ENCODE peak calls at places on chromosome 19, in four cellular contexts. One of them, this sample, is unnamed.
A peak's percentile ranks its signal among the peaks of the same experiment; 100 is the strongest.

GRCh38 chr19:13633109-13633508 is 126.8 kb upstream of the CACNA1A start:
- DNase-seq in left ventricle myocardium inferior: no peak
- DNase-seq in lung: no peak
- DNase-seq in K562: no peak
- DNase-seq in this sample: no peak

GRCh38 chr19:38990949-38991697 is 15.6 kb upstream of the FBXO17 start:
- DNase-seq in left ventricle myocardium inferior: no peak
- DNase-seq in lung: no peak
- DNase-seq in K562: no peak
- DNase-seq in this sample: no peak

GRCh38 chr19:17847538-17848366 is at the start of gene JAK3:
- DNase-seq in left ventricle myocardium inferior: peak; percentile 54
- DNase-seq in lung: no peak
- DNase-seq in K562: peak; percentile 81
- DNase-seq in this sample: no peak

GRCh38 chr19:54302252-54302651 is 10.7 kb downstream of the LILRA5 start:
- DNase-seq in left ventricle myocardium inferior: no peak
- DNase-seq in lung: no peak
- DNase-seq in K562: no peak
- DNase-seq in this sample: no peak

GRCh38 chr19:6030214-6030507 is 52.2 kb upstream of the RANBP3 start:
- DNase-seq in left ventricle myocardium inferior: no peak
- DNase-seq in lung: no peak
- DNase-seq in K562: no peak
- DNase-seq in this sample: no peak

GRCh38 chr19:43488179-43488578 is 16.4 kb downstream of the PHLDB3 start:
- DNase-seq in left ventricle myocardium inferior: no peak
- DNase-seq in lung: no peak
- DNase-seq in K562: no peak
- DNase-seq in this sample: no peak

GRCh38 chr19:47675859-47676258 is 37.4 kb upstream of the EHD2 start:
- DNase-seq in left ventricle myocardium inferior: no peak
- DNase-seq in lung: no peak
- DNase-seq in K562: no peak
- DNase-seq in this sample: no peak

GRCh38 chr19:58562126-58563033 is 4.0 kb upstream of the UBE2M start:
- DNase-seq in left ventricle myocardium inferior: peak; percentile 36
- DNase-seq in lung: no peak
- DNase-seq in K562: no peak
- DNase-seq in this sample: no peak

GRCh38 chr19:4370418-4371041 is 27.2 kb downstream of the MPND start:
- DNase-seq in left ventricle myocardium inferior: no peak
- DNase-seq in lung: no peak
- DNase-seq in K562: no peak
- DNase-seq in this sample: no peak

GRCh38 chr19:1429750-1430149 is 8.4 kb upstream of the RPS15 start:
- DNase-seq in left ventricle myocardium inferior: peak; percentile 65
- DNase-seq in lung: no peak
- DNase-seq in K562: no peak
- DNase-seq in this sample: no peak
- H3K36me3 ChIP-seq in left ventricle myocardium inferior: peaks cover 91% of the 10 kb centered on the region
- H3K36me3 ChIP-seq in lung: peaks cover 79% of the 10 kb centered on the region
- H3K36me3 ChIP-seq in K562: peaks cover 92% of the 10 kb centered on the region
- H3K36me3 ChIP-seq in this sample: peaks cover 6% of the 10 kb centered on the region

GRCh38 chr19:16070366-16070990 is 5.8 kb upstream of the TPM4 start:
- DNase-seq in left ventricle myocardium inferior: peak; percentile 46
- DNase-seq in lung: peak; percentile 88
- DNase-seq in K562: peak; percentile 56
- DNase-seq in this sample: peak; percentile 92

GRCh38 chr19:16068696-16069259 is 7.5 kb upstream of the TPM4 start:
- DNase-seq in left ventricle myocardium inferior: no peak
- DNase-seq in lung: no peak
- DNase-seq in K562: no peak
- DNase-seq in this sample: no peak

GRCh38 chr19:16067205-16067938 is 8.9 kb upstream of the TPM4 start:
- DNase-seq in left ventricle myocardium inferior: no peak
- DNase-seq in lung: peak; percentile 71
- DNase-seq in K562: no peak
- DNase-seq in this sample: peak; percentile 94

GRCh38 chr19:16071072-16071691 is 5.1 kb upstream of the TPM4 start:
- DNase-seq in left ventricle myocardium inferior: no peak
- DNase-seq in lung: no peak
- DNase-seq in K562: no peak
- DNase-seq in this sample: no peak

GRCh38 chr19:16069813-16070365 is 6.4 kb upstream of the TPM4 start:
- DNase-seq in left ventricle myocardium inferior: no peak
- DNase-seq in lung: no peak
- DNase-seq in K562: no peak
- DNase-seq in this sample: no peak
- H3K4me1 ChIP-seq in left ventricle myocardium inferior: peaks cover 40% of the 10 kb centered on the region
- H3K4me1 ChIP-seq in lung: peaks cover 18% of the 10 kb centered on the region
- H3K4me1 ChIP-seq in K562: peaks cover 30% of the 10 kb centered on the region
- H3K4me1 ChIP-seq in this sample: peaks cover 8% of the 10 kb centered on the region

DNA sequence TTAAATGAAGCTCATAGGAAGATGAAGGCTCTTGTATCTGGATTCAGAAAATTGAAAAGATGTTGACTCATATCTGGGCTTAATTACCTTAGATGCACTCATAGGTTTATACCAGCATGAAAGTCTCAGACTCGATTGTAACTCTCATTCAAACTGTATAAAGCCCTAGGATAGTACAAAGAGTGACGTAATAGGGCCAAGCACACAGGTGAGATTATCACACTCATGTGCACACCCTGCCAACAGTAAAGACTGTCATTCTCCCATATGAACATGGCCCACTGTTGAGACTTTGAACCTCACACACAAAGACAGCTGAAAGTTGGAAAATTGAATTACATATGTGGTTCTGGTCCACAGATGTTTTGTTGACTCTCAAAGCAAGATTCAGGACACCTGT is 18.0 kb upstream of the ZNF723 start:
- DNase-seq in left ventricle myocardium inferior: no peak
- DNase-seq in lung: no peak
- DNase-seq in K562: no peak
- DNase-seq in this sample: no peak
- H3K9me3 ChIP-seq in left ventricle myocardium inferior: peaks cover 15% of the 10 kb centered on the region
- H3K9me3 ChIP-seq in lung: peaks cover 14% of the 10 kb centered on the region
- H3K9me3 ChIP-seq in K562: peaks cover 2% of the 10 kb centered on the region
- H3K9me3 ChIP-seq in this sample: no peaks in the 10 kb centered on the region

GRCh38 chr19:35011091-35011689 is 11.1 kb downstream of the GRAMD1A start:
- DNase-seq in left ventricle myocardium inferior: no peak
- DNase-seq in lung: no peak
- DNase-seq in K562: no peak
- DNase-seq in this sample: no peak
- H3K36me3 ChIP-seq in left ventricle myocardium inferior: peaks cover 58% of the 10 kb centered on the region
- H3K36me3 ChIP-seq in lung: peaks cover 51% of the 10 kb centered on the region
- H3K36me3 ChIP-seq in K562: peaks cover 82% of the 10 kb centered on the region
- H3K36me3 ChIP-seq in this sample: peaks cover 9% of the 10 kb centered on the region

GRCh38 chr19:10866495-10866894 is 4.9 kb upstream of the CARM1 start:
- DNase-seq in left ventricle myocardium inferior: no peak
- DNase-seq in lung: no peak
- DNase-seq in K562: no peak
- DNase-seq in this sample: no peak
- H3K4me1 ChIP-seq in left ventricle myocardium inferior: peaks cover 11% of the 10 kb centered on the region
- H3K4me1 ChIP-seq in lung: peaks cover 3% of the 10 kb centered on the region
- H3K4me1 ChIP-seq in K562: peaks cover 48% of the 10 kb centered on the region
- H3K4me1 ChIP-seq in this sample: no peaks in the 10 kb centered on the region

DNA sequence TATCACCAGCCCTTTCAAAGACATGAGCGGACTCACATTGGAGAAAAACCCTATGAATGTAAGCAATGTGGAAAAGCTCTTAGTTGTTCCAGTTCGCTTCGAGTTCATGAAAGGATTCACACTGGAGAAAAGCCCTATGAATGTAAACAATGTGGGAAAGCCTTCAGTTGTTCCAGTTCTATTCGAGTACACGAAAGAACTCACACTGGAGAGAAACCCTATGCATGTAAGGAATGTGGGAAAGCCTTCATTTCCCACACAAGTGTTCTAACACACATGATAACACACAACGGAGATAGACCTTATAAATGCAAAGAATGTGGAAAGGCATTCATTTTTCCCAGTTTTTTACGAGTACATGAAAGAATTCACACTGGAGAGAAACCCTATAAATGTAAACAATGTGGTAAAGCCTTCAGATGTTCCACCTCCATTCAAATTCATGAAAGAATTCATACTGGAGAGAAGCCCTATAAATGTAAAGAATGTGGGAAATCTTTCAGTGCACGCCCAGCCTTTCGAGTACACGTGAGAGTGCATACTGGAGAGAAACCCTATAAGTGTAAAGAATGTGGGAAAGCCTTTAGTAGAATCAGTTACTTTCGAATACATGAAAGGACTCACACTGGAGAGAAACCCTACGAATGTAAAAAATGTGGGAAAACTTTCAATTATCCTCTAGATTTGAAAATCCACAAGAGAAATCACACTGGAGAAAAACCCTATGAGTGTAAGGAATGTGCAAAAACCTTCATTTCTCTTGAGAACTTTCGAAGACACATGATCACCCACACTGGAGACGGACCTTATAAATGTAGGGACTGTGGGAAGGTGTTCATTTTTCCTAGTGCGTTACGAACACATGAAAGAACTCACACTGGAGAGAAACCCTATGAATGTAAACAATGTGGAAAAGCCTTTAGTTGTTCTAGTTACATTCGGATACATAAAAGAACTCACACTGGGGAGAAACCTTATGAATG is 17.6 kb downstream of the ZNF791 start:
- DNase-seq in left ventricle myocardium inferior: no peak
- DNase-seq in lung: no peak
- DNase-seq in K562: no peak
- DNase-seq in this sample: no peak
- H3K9me3 ChIP-seq in left ventricle myocardium inferior: peaks cover 24% of the 10 kb centered on the region
- H3K9me3 ChIP-seq in lung: peaks cover 3% of the 10 kb centered on the region
- H3K9me3 ChIP-seq in K562: peaks cover 27% of the 10 kb centered on the region
- H3K9me3 ChIP-seq in this sample: no peaks in the 10 kb centered on the region

This sample was measured in prostate gland.